ENCODE peak calls at places on chromosome 14, in six cellular contexts. M is SK-N-SH, V is hepatocyte, O is GM23338, F is HCT116, C is MM.1S. S is an unnamed sample.

GRCh38 chr14:104395276-104395675 is 184.3 kb upstream of the C14orf180 start:
- DNase-seq in M (no peak), C (no peak), V (no peak), O (no peak), F (no peak), S (no peak)

GRCh38 chr14:65153101-65153500 is 50.8 kb upstream of the MAX start:
- DNase-seq in O (no peak), V (no peak), F (no peak), M (no peak), C (no peak), S (no peak)

GRCh38 chr14:63248211-63248610 is 44.0 kb downstream of the RHOJ start:
- DNase-seq in M (no peak), V (no peak), C (no peak), F (no peak), O (no peak), S (no peak)

GRCh38 chr14:100246809-100247428 is 8.0 kb downstream of the YY1 start:
- DNase-seq in C (no peak), M (peak), V (peak), O (peak), F (peak), S (peak)

GRCh38 chr14:55814873-55815272 is 234.9 kb downstream of the KTN1 start:
- DNase-seq in O (no peak), C (no peak), V (no peak), M (no peak), F (no peak), S (no peak)

GRCh38 chr14:35046751-35047536 is 872 bp downstream of the FAM177A1 start:
- DNase-seq in F (no peak), C (peak), O (peak), V (peak), M (no peak), S (no peak)

GRCh38 chr14:92425101-92425500 is 88.5 kb upstream of the RIN3 start:
- DNase-seq in V (no peak), C (no peak), O (no peak), F (peak), M (no peak), S (no peak)

GRCh38 chr14:66509874-66510273 is 1.9 kb downstream of the GPHN start:
- DNase-seq in O (peak), C (no peak), F (no peak), M (no peak), V (no peak), S (peak)

GRCh38 chr14:59175404-59175803 is 13.1 kb upstream of the DAAM1 start:
- DNase-seq in M (no peak), C (no peak), V (no peak), F (no peak), O (no peak), S (no peak)

GRCh38 chr14:105882626-105883025 is 356.2 kb downstream of the TMEM121 start:
- DNase-seq in O (no peak), F (no peak), V (no peak), C (no peak), M (no peak), S (no peak)

GRCh38 chr14:68509188-68509953 is 283.5 kb downstream of the ZFP36L1 start:
- DNase-seq in F (no peak), M (no peak), O (no peak), C (no peak), V (no peak), S (no peak)

GRCh38 chr14:23030936-23031335 is 3.8 kb downstream of the PSMB5 start:
- DNase-seq in C (no peak), F (no peak), O (no peak), M (no peak), V (no peak), S (no peak)

GRCh38 chr14:58663494-58664111 is 25.8 kb downstream of the DACT1 start:
- DNase-seq in M (peak), C (no peak), O (peak), V (peak), F (no peak), S (no peak)

GRCh38 chr14:83632375-83632774 is 1897.6 kb upstream of the FLRT2 start:
- DNase-seq in O (no peak), F (no peak), V (no peak), C (no peak), M (no peak), S (peak)

GRCh38 chr14:34496679-34497513 is 34.9 kb upstream of the SPTSSA start:
- DNase-seq in F (peak), M (peak), O (peak), C (no peak), V (peak), S (peak)

GRCh38 chr14:101253948-101254347 is 307.3 kb upstream of the DIO3 start:
- DNase-seq in O (no peak), F (no peak), M (peak), C (no peak), V (no peak), S (no peak)

DNA sequence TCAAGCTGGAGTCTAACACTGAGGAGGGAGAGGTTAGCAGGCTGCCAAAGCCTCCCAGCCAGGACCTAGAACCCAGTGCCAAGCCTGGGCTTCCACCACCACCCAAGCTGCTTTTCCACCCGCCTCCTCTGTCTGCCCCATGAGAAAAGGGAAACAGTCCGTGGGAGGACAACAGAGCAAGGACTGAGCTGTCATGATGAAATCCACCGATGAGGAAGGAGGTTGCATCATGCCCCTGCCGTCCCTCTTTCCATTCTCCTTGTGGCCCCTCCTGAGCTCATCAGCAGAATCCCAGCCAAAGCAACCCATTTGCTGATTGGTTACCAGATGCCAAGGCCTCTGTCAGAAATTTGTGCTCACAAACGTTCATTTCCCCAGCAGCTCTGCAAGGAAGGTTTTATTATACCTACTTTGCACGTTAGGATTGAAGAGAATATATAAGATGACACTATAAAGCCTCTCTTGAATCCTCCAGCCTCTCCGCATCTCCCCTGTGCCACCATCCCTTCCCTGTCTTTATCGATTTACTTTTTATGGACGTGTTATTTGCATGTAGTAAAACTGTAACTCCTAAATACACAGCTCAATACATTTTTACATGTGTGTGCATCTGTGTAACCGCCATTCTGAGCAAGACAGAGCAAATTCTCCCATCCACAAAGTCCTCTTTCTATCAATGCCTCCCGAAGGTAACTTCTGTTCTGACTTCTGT is 6.3 kb upstream of the SERPINA1 start:
- DNase-seq in F (no peak), O (no peak), C (no peak), V (peak), M (no peak), S (no peak)
- TF ChIP-seq EZH2phosphoT487 in F (no peak), O (no peak), C (no peak), V (no peak), M (no peak), S (no peak)

DNA sequence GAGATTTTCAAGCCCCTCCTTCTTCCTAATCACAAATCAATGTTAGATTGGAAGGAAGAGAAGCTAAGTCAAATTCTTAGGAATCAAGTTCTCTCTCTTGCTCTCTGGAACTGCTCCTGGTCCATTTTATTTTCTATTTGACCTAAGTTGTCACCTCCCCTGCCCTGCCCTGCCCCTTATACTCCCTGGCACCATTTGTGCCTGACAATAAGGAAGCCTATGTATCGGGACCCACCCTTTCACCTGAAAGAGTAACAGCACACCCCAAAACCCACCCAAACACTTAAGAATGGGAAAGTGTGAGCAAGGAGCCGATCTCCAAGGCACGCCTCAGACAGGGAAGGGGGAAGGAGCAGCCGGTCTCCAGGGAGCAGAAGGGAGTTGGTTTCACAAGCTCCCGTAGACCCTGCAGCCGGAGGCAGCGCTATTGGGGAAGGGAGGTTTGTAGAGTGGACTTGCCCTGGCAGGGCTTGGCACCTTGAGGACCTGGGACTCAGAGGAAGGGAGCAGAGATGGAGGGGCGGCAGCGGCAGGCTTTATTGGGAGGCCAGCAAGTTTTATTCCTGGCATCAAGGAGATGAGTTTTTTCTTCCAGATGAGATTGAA is 1.6 kb downstream of the LRRC74A start:
- DNase-seq in C (no peak), O (peak), M (no peak), F (no peak), V (no peak), S (no peak)
- H3K4me3 ChIP-seq in C (no peak), O (no peak), M (no peak), F (no peak), V (no peak), S (no peak)

GRCh38 chr14:31025335-31026075 is at the start of gene AP4S1:
- DNase-seq in F (no peak), C (peak), M (peak), V (peak), O (peak), S (peak)
- TF ChIP-seq EZH2phosphoT487 in F (no peak), C (no peak), M (no peak), V (no peak), O (no peak), S (no peak)

GRCh38 chr14:61764342-61765122 is 2.3 kb downstream of the SNAPC1 start:
- DNase-seq in V (no peak), O (no peak), F (no peak), M (no peak), C (no peak), S (no peak)
- H3K4me3 ChIP-seq in V (no peak), O (peak), F (no peak), M (peak), C (no peak), S (peak)

DNA sequence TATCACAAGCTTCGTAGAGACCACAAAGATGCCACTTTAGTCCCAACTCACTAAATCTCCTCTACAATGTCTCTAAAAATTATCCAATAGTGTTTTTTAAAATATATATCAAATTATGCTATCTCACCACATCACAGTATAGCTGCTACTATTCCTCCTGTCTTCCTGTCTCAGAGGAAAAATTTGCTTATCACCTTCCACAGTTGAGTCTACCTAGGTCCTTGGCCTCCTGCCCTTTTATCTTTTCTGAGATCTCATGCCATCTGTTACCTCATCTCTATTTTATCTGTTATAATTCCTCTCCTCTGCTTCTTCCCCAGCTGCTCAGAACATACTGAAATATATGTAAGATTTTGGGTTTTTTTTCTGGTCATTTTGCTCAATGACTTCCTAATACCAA is 568.2 kb downstream of the DIO2 start:
- DNase-seq in C (no peak), F (no peak), V (no peak), M (no peak), O (no peak), S (no peak)
- TF ChIP-seq EZH2phosphoT487 in C (no peak), F (no peak), V (no peak), M (no peak), O (no peak), S (no peak)